ENCODE peak calls at places on chromosome 20, in six cellular contexts. P is neural progenitor cell, V is MM.1S, Q is hepatocyte, H is GM23248, T is PC-3. K is an unnamed sample.

GRCh38 chr20:37907677-37908397 is 4.9 kb downstream of the VSTM2L start:
- DNase-seq in P (peak; percentile 85), V (no peak), Q (no peak), H (peak; percentile 86), T (peak; percentile 93), K (peak; percentile 55)

GRCh38 chr20:32327087-32327681 is 30.9 kb upstream of the ASXL1 start:
- DNase-seq in P (no peak), V (no peak), Q (peak; percentile 78), H (peak; percentile 71), T (no peak), K (no peak)

GRCh38 chr20:36064661-36065426 is 89.7 kb upstream of the EPB41L1 start:
- DNase-seq in P (peak; percentile 97), V (peak; percentile 88), Q (peak; percentile 96), H (peak; percentile 93), T (peak; percentile 89), K (peak; percentile 94)

GRCh38 chr20:4613718-4614620 is 107.7 kb upstream of the PRND start:
- DNase-seq in P (peak; percentile 61), V (peak; percentile 94), Q (no peak), H (peak; percentile 77), T (peak; percentile 79), K (peak; percentile 80)

GRCh38 chr20:50298554-50299324 is 108.1 kb downstream of the CEBPB start:
- DNase-seq in P (no peak), V (no peak), Q (no peak), H (no peak), T (no peak), K (no peak)

GRCh38 chr20:16098890-16099639 is 474.2 kb downstream of the KIF16B start:
- DNase-seq in P (no peak), V (no peak), Q (no peak), H (no peak), T (peak; percentile 60), K (no peak)

GRCh38 chr20:38667417-38667956 is 56.8 kb upstream of the SLC32A1 start:
- DNase-seq in P (no peak), V (no peak), Q (no peak), H (no peak), T (no peak), K (no peak)

GRCh38 chr20:59749293-59749680 is 144.9 kb downstream of the PHACTR3 start:
- DNase-seq in P (no peak), V (no peak), Q (no peak), H (peak; percentile 96), T (peak; percentile 6), K (no peak)

GRCh38 chr20:20731945-20732296 is 19.5 kb upstream of the RALGAPA2 start:
- DNase-seq in P (no peak), V (no peak), Q (no peak), H (peak; percentile 4), T (no peak), K (no peak)

GRCh38 chr20:50494428-50494827 is 15.8 kb upstream of the PTPN1 start:
- DNase-seq in P (no peak), V (no peak), Q (no peak), H (no peak), T (no peak), K (no peak)

GRCh38 chr20:53959849-53960585 is 110.4 kb downstream of the BCAS1 start:
- DNase-seq in P (no peak), V (no peak), Q (no peak), H (peak; percentile 79), T (peak; percentile 27), K (no peak)

GRCh38 chr20:49420292-49420691 is 62.2 kb downstream of the KCNB1 start:
- DNase-seq in P (no peak), V (no peak), Q (peak; percentile 57), H (no peak), T (peak; percentile 55), K (no peak)

GRCh38 chr20:5002077-5002413 is 735 bp upstream of the SLC23A2 start:
- DNase-seq in P (peak; percentile 18), V (peak; percentile 27), Q (no peak), H (peak; percentile 31), T (no peak), K (peak; percentile 84)

GRCh38 chr20:44089987-44090674 is 96.9 kb downstream of the JPH2 start:
- DNase-seq in P (no peak), V (peak; percentile 68), Q (peak; percentile 44), H (peak; percentile 60), T (peak; percentile 44), K (no peak)

GRCh38 chr20:11221046-11221445 is 547.2 kb upstream of the JAG1 start:
- DNase-seq in P (no peak), V (no peak), Q (no peak), H (no peak), T (no peak), K (no peak)

GRCh38 chr20:47875302-47876025 is 90.2 kb upstream of the SULF2 start:
- DNase-seq in P (no peak), V (no peak), Q (no peak), H (no peak), T (no peak), K (no peak)

GRCh38 chr20:25039697-25040437 is 18.1 kb downstream of the ACSS1 start:
- DNase-seq in P (no peak), V (no peak), Q (peak; percentile 61), H (peak; percentile 64), T (peak; percentile 79), K (no peak)

GRCh38 chr20:2128542-2128941 is 26.9 kb downstream of the STK35 start:
- DNase-seq in P (no peak), V (no peak), Q (no peak), H (no peak), T (no peak), K (no peak)

GRCh38 chr20:46004813-46005505 is 3.7 kb upstream of the MMP9 start:
- DNase-seq in P (no peak), V (no peak), Q (no peak), H (no peak), T (peak; percentile 77), K (peak; percentile 89)

GRCh38 chr20:18504479-18505060 is 3.2 kb upstream of the SEC23B start:
- DNase-seq in P (no peak), V (no peak), Q (no peak), H (peak; percentile 56), T (no peak), K (peak; percentile 24)

GRCh38 chr20:44969320-44969879 is 3.1 kb downstream of the STK4 start:
- DNase-seq in P (no peak), V (peak; percentile 38), Q (no peak), H (no peak), T (no peak), K (no peak)

GRCh38 chr20:16528078-16528477 is 45.2 kb downstream of the KIF16B start:
- DNase-seq in P (no peak), V (no peak), Q (peak; percentile 84), H (peak; percentile 83), T (peak; percentile 93), K (no peak)

DNA sequence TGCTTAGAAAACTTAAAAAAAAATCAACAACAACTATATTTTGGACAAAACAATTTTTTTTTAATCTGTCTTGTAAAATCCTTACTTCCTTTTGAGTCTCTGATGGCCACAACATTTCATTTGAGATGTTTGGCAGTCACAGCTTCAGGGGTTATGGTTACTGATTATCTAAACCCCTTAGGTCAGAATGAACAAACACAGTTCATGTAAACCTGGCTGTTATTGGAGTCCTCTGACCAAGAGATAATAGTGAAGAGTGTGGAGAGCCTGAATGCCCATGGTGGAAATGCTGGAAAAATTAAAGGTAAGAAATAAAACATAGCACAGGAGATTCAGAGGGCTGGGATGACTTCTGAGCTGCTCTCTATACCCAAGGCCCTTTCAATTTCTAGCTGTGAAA is 38.2 kb downstream of the TMX4 start:
- DNase-seq in P (no peak), V (no peak), Q (no peak), H (no peak), T (no peak), K (no peak)
- H3K27me3 ChIP-seq in P (no peaks in the 10 kb centered on the region), V (no peaks in the 10 kb centered on the region), Q (no peaks in the 10 kb centered on the region), H (no peaks in the 10 kb centered on the region), T (no peaks in the 10 kb centered on the region), K (no peaks in the 10 kb centered on the region)

GRCh38 chr20:57660510-57661199 is 40.4 kb upstream of the ZBP1 start:
- DNase-seq in P (no peak), V (no peak), Q (no peak), H (no peak), T (no peak), K (no peak)
- TF ChIP-seq EZH2phosphoT487 in P (no peak), V (no peak), Q (no peak), H (no peak), T (no peak), K (no peak)

GRCh38 chr20:62980380-62980960 is 26.3 kb downstream of the BHLHE23 start:
- DNase-seq in P (no peak), V (no peak), Q (no peak), H (no peak), T (no peak), K (no peak)

GRCh38 chr20:62979310-62979709 is 26.8 kb downstream of the SLC17A9 start:
- DNase-seq in P (no peak), V (no peak), Q (no peak), H (no peak), T (no peak), K (no peak)

GRCh38 chr20:62979876-62980373 is 26.8 kb downstream of the BHLHE23 start:
- DNase-seq in P (peak; percentile 42), V (no peak), Q (no peak), H (no peak), T (no peak), K (no peak)

GRCh38 chr20:62977613-62978558 is 25.4 kb downstream of the SLC17A9 start:
- DNase-seq in P (no peak), V (peak; percentile 70), Q (no peak), H (no peak), T (peak; percentile 62), K (no peak)

DNA sequence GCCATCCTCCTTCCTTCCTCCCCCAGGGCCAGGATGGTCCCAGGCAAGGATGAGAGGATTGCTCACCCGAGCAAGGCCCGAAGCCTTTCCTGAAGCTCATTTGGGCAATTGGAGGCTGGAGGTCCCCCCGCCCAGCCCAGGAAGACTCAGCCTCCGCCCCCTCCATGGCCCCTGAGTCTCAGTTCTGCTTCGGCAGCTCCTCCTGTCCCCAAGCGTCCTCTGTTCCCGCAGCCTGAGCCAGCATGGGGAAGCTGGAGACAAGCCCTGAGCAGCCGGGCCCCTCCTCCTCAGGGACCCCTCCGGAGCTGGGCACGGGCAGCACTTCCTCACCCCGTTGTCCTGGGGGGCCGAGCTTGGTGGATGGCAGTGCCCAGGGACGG is 26.0 kb downstream of the SLC17A9 start:
- DNase-seq in P (no peak), V (no peak), Q (no peak), H (no peak), T (no peak), K (no peak)
- H3K27me3 ChIP-seq in P (peaks cover 46% of the 10 kb centered on the region), V (peaks cover 93% of the 10 kb centered on the region), Q (peaks cover 50% of the 10 kb centered on the region), H (peaks cover 48% of the 10 kb centered on the region), T (peaks cover 58% of the 10 kb centered on the region), K (peaks cover 16% of the 10 kb centered on the region)

GRCh38 chr20:51987812-51988211 is 185.5 kb upstream of the SALL4 start:
- DNase-seq in P (no peak), V (no peak), Q (no peak), H (no peak), T (no peak), K (no peak)

GRCh38 chr20:51980277-51980676 is 178.0 kb upstream of the SALL4 start:
- DNase-seq in P (no peak), V (no peak), Q (no peak), H (no peak), T (no peak), K (no peak)

GRCh38 chr20:51985013-51985415 is 182.7 kb upstream of the SALL4 start:
- DNase-seq in P (no peak), V (no peak), Q (peak; percentile 60), H (peak; percentile 93), T (peak; percentile 99), K (peak; percentile 62)

DNA sequence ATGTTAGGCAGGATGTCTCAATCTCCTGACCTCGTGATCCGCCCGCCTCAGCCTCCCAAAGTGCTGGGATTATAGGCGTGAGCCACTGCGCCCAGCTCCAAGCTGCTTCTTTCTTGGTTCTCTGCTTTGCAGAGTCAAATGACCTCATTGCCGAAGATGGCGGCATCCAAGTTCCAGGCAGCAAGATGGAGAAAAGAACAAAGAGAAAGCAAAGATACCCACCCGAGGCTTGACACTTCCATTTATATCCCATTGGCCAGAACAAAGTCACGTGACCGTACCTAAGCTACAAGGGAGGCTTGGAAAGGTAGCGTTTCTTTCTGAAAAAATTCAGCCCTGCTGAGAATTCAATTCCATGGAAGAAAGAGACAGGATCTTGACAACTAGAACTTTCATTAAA is 183.4 kb upstream of the SALL4 start:
- DNase-seq in P (no peak), V (no peak), Q (no peak), H (no peak), T (no peak), K (no peak)
- TF ChIP-seq EZH2phosphoT487 in P (no peak), V (no peak), Q (no peak), H (no peak), T (no peak), K (no peak)

K was measured in GM23338.